ENCODE peak calls at places on chromosomes 11 and 22, in seven cellular contexts. One of them, this sample, is unnamed.

GRCh38 chr11:45919806-45920530 is 2.3 kb upstream of the PEX16 start:
- DNase-seq in uterus: no peak
- DNase-seq in IMR-90: no peak
- DNase-seq in tibial nerve: no peak
- DNase-seq in A549: no peak
- DNase-seq in ovary: peak
- DNase-seq in suprapubic skin: no peak
- DNase-seq in this sample: no peak

GRCh38 chr11:68996376-68997123 is 15.8 kb upstream of the MRGPRD start:
- DNase-seq in tibial nerve: no peak
- DNase-seq in ovary: no peak
- DNase-seq in suprapubic skin: peak
- DNase-seq in A549: no peak
- DNase-seq in IMR-90: no peak
- DNase-seq in uterus: no peak
- DNase-seq in this sample: peak

GRCh38 chr11:47447906-47448305 is 1.0 kb downstream of the RAPSN start:
- DNase-seq in tibial nerve: no peak
- DNase-seq in A549: no peak
- DNase-seq in suprapubic skin: no peak
- DNase-seq in IMR-90: no peak
- DNase-seq in uterus: no peak
- DNase-seq in ovary: no peak
- DNase-seq in this sample: peak

GRCh38 chr11:11463397-11463796 is 110.3 kb upstream of the CSNK2A3 start:
- DNase-seq in suprapubic skin: no peak
- DNase-seq in ovary: no peak
- DNase-seq in tibial nerve: no peak
- DNase-seq in A549: no peak
- DNase-seq in uterus: no peak
- DNase-seq in IMR-90: no peak
- DNase-seq in this sample: no peak

GRCh38 chr11:22763166-22763565 is 66.4 kb downstream of the SVIP start:
- DNase-seq in IMR-90: no peak
- DNase-seq in A549: no peak
- DNase-seq in uterus: no peak
- DNase-seq in ovary: no peak
- DNase-seq in tibial nerve: no peak
- DNase-seq in suprapubic skin: no peak
- DNase-seq in this sample: no peak

GRCh38 chr11:58921778-58922390 is 17.4 kb upstream of the GLYATL1 start:
- DNase-seq in ovary: no peak
- DNase-seq in tibial nerve: no peak
- DNase-seq in A549: no peak
- DNase-seq in uterus: no peak
- DNase-seq in IMR-90: no peak
- DNase-seq in suprapubic skin: no peak
- DNase-seq in this sample: no peak

GRCh38 chr22:49014227-49015201 is 813.2 kb downstream of the BRD1 start:
- DNase-seq in tibial nerve: no peak
- DNase-seq in suprapubic skin: peak
- DNase-seq in ovary: no peak
- DNase-seq in IMR-90: no peak
- DNase-seq in A549: no peak
- DNase-seq in uterus: no peak
- DNase-seq in this sample: peak

GRCh38 chr11:2825261-2825885 is 60.2 kb downstream of the CDKN1C start:
- DNase-seq in tibial nerve: peak
- DNase-seq in uterus: peak
- DNase-seq in A549: no peak
- DNase-seq in suprapubic skin: peak
- DNase-seq in ovary: peak
- DNase-seq in IMR-90: peak
- DNase-seq in this sample: peak

GRCh38 chr11:133697603-133698002 is 147.7 kb downstream of the SPATA19 start:
- DNase-seq in tibial nerve: no peak
- DNase-seq in uterus: no peak
- DNase-seq in suprapubic skin: no peak
- DNase-seq in A549: no peak
- DNase-seq in ovary: no peak
- DNase-seq in IMR-90: no peak
- DNase-seq in this sample: no peak

GRCh38 chr22:50445071-50445879 is 29.6 kb downstream of the SBF1 start:
- DNase-seq in A549: no peak
- DNase-seq in IMR-90: no peak
- DNase-seq in suprapubic skin: no peak
- DNase-seq in ovary: no peak
- DNase-seq in tibial nerve: no peak
- DNase-seq in uterus: no peak
- DNase-seq in this sample: peak
- H3K27ac ChIP-seq in A549: no peak
- H3K27ac ChIP-seq in IMR-90: no peak
- H3K27ac ChIP-seq in suprapubic skin: no peak
- H3K27ac ChIP-seq in ovary: no peak
- H3K27ac ChIP-seq in tibial nerve: peak
- H3K27ac ChIP-seq in uterus: no peak
- H3K27ac ChIP-seq in this sample: peak

GRCh38 chr11:128892866-128893565 is 1.9 kb downstream of the KCNJ5 start:
- DNase-seq in IMR-90: no peak
- DNase-seq in A549: no peak
- DNase-seq in ovary: no peak
- DNase-seq in tibial nerve: no peak
- DNase-seq in uterus: no peak
- DNase-seq in suprapubic skin: no peak
- DNase-seq in this sample: peak

GRCh38 chr11:128894685-128895084 is 3.5 kb downstream of the KCNJ5 start:
- DNase-seq in suprapubic skin: no peak
- DNase-seq in ovary: peak
- DNase-seq in uterus: no peak
- DNase-seq in IMR-90: no peak
- DNase-seq in tibial nerve: no peak
- DNase-seq in A549: no peak
- DNase-seq in this sample: no peak

GRCh38 chr11:128894296-128894681 is 3.1 kb downstream of the KCNJ5 start:
- DNase-seq in ovary: no peak
- DNase-seq in suprapubic skin: no peak
- DNase-seq in IMR-90: no peak
- DNase-seq in tibial nerve: no peak
- DNase-seq in A549: no peak
- DNase-seq in uterus: no peak
- DNase-seq in this sample: no peak

GRCh38 chr11:128895505-128895904 is 4.3 kb downstream of the KCNJ5 start:
- DNase-seq in ovary: no peak
- DNase-seq in A549: no peak
- DNase-seq in tibial nerve: no peak
- DNase-seq in IMR-90: no peak
- DNase-seq in suprapubic skin: no peak
- DNase-seq in uterus: no peak
- DNase-seq in this sample: peak

DNA sequence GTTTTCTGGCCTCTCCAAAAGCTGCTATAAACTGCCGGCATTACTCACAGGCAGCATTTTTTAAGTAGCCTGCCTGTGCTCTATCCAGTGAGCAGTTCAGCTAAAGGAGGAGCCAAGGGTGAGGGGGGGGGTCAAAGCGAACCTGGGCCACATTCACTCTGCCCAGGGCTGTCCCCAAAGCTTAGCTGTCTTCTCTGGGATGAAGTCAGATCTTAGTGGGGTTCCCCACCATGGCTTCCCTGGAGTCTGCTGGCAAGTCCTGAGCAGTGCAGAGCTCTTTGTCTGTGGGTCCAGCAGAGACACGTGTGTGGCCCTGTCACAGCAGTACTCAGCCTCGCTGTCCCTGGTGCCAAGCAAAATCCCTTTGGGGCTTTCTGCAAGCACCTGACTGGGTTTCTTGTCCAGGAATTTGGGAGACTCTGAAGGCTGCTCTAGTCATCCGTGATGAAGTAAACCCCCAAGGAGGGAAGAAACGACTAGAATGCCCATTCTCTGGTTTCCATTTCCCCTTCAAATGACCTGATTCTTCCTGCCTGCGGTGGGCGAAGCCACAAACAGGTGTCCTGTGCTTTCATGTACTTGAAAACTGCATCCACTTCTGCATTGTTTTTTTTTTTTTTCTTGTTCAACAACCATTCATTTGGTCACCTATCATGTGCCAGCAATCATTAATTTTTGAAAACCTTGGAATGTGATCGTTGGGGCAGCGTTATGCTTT is 2.6 kb downstream of the KCNJ5 start:
- DNase-seq in uterus: no peak
- DNase-seq in tibial nerve: no peak
- DNase-seq in suprapubic skin: no peak
- DNase-seq in IMR-90: no peak
- DNase-seq in A549: no peak
- DNase-seq in ovary: no peak
- DNase-seq in this sample: peak
- TF ChIP-seq POLR2A in uterus: no peak
- TF ChIP-seq POLR2A in tibial nerve: no peak
- TF ChIP-seq POLR2A in suprapubic skin: no peak
- TF ChIP-seq POLR2A in IMR-90: no peak
- TF ChIP-seq POLR2A in A549: no peak
- TF ChIP-seq POLR2A in ovary: no peak
- TF ChIP-seq POLR2A in this sample: no peak

GRCh38 chr22:46071451-46072029 is 78.8 kb upstream of the PPARA start:
- DNase-seq in suprapubic skin: peak
- DNase-seq in ovary: peak
- DNase-seq in IMR-90: peak
- DNase-seq in uterus: peak
- DNase-seq in A549: no peak
- DNase-seq in tibial nerve: peak
- DNase-seq in this sample: peak
- H3K27ac ChIP-seq in suprapubic skin: peak
- H3K27ac ChIP-seq in ovary: peak
- H3K27ac ChIP-seq in IMR-90: peak
- H3K27ac ChIP-seq in uterus: peak
- H3K27ac ChIP-seq in A549: peak
- H3K27ac ChIP-seq in tibial nerve: peak
- H3K27ac ChIP-seq in this sample: peak

GRCh38 chr11:74017631-74018030 is 8.7 kb upstream of the UCP3 start:
- DNase-seq in A549: no peak
- DNase-seq in suprapubic skin: no peak
- DNase-seq in uterus: no peak
- DNase-seq in IMR-90: no peak
- DNase-seq in tibial nerve: no peak
- DNase-seq in ovary: no peak
- DNase-seq in this sample: no peak

GRCh38 chr11:74014880-74015279 is 6.0 kb upstream of the UCP3 start:
- DNase-seq in uterus: no peak
- DNase-seq in A549: no peak
- DNase-seq in IMR-90: no peak
- DNase-seq in ovary: no peak
- DNase-seq in tibial nerve: no peak
- DNase-seq in suprapubic skin: no peak
- DNase-seq in this sample: no peak

GRCh38 chr11:74018331-74019005 is 9.6 kb upstream of the UCP3 start:
- DNase-seq in IMR-90: peak
- DNase-seq in suprapubic skin: peak
- DNase-seq in uterus: peak
- DNase-seq in tibial nerve: peak
- DNase-seq in A549: no peak
- DNase-seq in ovary: peak
- DNase-seq in this sample: no peak

GRCh38 chr11:74013141-74013540 is 4.3 kb upstream of the UCP3 start:
- DNase-seq in uterus: no peak
- DNase-seq in ovary: no peak
- DNase-seq in IMR-90: no peak
- DNase-seq in A549: no peak
- DNase-seq in tibial nerve: no peak
- DNase-seq in suprapubic skin: no peak
- DNase-seq in this sample: no peak

GRCh38 chr11:74015919-74016684 is 7.2 kb upstream of the UCP3 start:
- DNase-seq in tibial nerve: no peak
- DNase-seq in ovary: no peak
- DNase-seq in uterus: no peak
- DNase-seq in IMR-90: no peak
- DNase-seq in A549: no peak
- DNase-seq in suprapubic skin: no peak
- DNase-seq in this sample: no peak
- TF ChIP-seq POLR2A in tibial nerve: no peak
- TF ChIP-seq POLR2A in ovary: no peak
- TF ChIP-seq POLR2A in uterus: no peak
- TF ChIP-seq POLR2A in IMR-90: no peak
- TF ChIP-seq POLR2A in A549: no peak
- TF ChIP-seq POLR2A in suprapubic skin: no peak
- TF ChIP-seq POLR2A in this sample: no peak